ENCODE peak calls at places on chromosomes 12 and 14, in ten cellular contexts. M is transverse colon; V is psoas muscle; U is aorta; Y is effector memory CD4-positive, alpha-beta T cell; C is pancreas; I is tibial artery; T is HCT116; Q is mesendoderm; L is OCI-LY7. K is an unnamed sample.
A peak's percentile ranks its signal among the peaks of the same experiment; 100 is the strongest.

GRCh38 chr12:55220725-55221124 is at the start of gene OR10A7:
- DNase-seq in T (no peak), I (no peak), C (no peak), U (no peak), L (no peak), V (no peak), Q (no peak), M (no peak), Y (no peak), K (no peak)

GRCh38 chr14:94021416-94022157 is 4.6 kb upstream of the OTUB2 start:
- DNase-seq in L (no peak), Q (no peak), Y (no peak), U (no peak), V (no peak), I (no peak), M (peak; percentile 34), T (no peak), C (no peak), K (no peak)

GRCh38 chr14:103207404-103208072 is 84.3 kb downstream of the TNFAIP2 start:
- DNase-seq in Q (no peak), M (no peak), Y (no peak), C (no peak), T (no peak), I (no peak), V (peak; percentile 67), U (peak; percentile 61), L (no peak), K (peak; percentile 68)

GRCh38 chr14:79514700-79515099 is 696.6 kb downstream of the DIO2 start:
- DNase-seq in V (no peak), Y (no peak), T (no peak), L (no peak), C (no peak), Q (peak; percentile 34), I (no peak), M (no peak), U (no peak), K (no peak)

GRCh38 chr12:89225808-89226368 is 126.4 kb downstream of the DUSP6 start:
- DNase-seq in Y (no peak), L (no peak), T (peak; percentile 97), U (no peak), I (peak; percentile 33), M (peak; percentile 64), V (no peak), C (no peak), Q (peak; percentile 94), K (peak; percentile 76)

GRCh38 chr12:10272466-10272865 is 35.2 kb upstream of the KLRD1 start:
- DNase-seq in I (no peak), M (no peak), Q (no peak), Y (no peak), V (no peak), U (no peak), C (no peak), L (no peak), T (no peak), K (no peak)

GRCh38 chr12:95972832-95973465 is 23.2 kb downstream of the HAL start:
- DNase-seq in T (no peak), C (no peak), Y (no peak), I (no peak), M (no peak), L (no peak), V (no peak), Q (no peak), U (no peak), K (no peak)

GRCh38 chr12:103698752-103699540 is 111.9 kb downstream of the STAB2 start:
- DNase-seq in Y (no peak), C (no peak), Q (no peak), M (no peak), T (no peak), V (no peak), U (no peak), I (no peak), L (no peak), K (no peak)

GRCh38 chr12:94867066-94867855 is 136.2 kb downstream of the NDUFA12 start:
- DNase-seq in V (no peak), U (no peak), T (no peak), Y (no peak), C (no peak), I (no peak), L (no peak), M (no peak), Q (no peak), K (no peak)

GRCh38 chr12:124625867-124626675 is 58.7 kb upstream of the NCOR2 start:
- DNase-seq in C (peak; percentile 50), T (no peak), V (peak; percentile 88), L (no peak), U (peak; percentile 95), I (peak; percentile 93), M (peak; percentile 87), Q (no peak), Y (no peak), K (peak; percentile 67)

GRCh38 chr12:104886418-104887401 is 71.4 kb downstream of the SLC41A2 start:
- DNase-seq in U (no peak), M (no peak), Q (no peak), V (no peak), Y (no peak), C (no peak), T (peak; percentile 15), I (no peak), L (no peak), K (no peak)

GRCh38 chr12:402127-402456 is 648 bp downstream of the CCDC77 start:
- DNase-seq in T (no peak), Q (peak; percentile 70), V (no peak), C (no peak), I (no peak), L (peak; percentile 57), Y (no peak), U (no peak), M (no peak), K (peak; percentile 68)

GRCh38 chr14:64186231-64187129 is 107.7 kb downstream of the ESR2 start:
- DNase-seq in V (no peak), C (no peak), Q (peak; percentile 89), T (no peak), L (no peak), U (no peak), I (no peak), M (no peak), Y (no peak), K (peak; percentile 84)
- H3K4me1 ChIP-seq in V (no peaks in the 10 kb centered on the region), C (peaks cover 3% of the 10 kb centered on the region), Q (peaks cover 1% of the 10 kb centered on the region), T (no peaks in the 10 kb centered on the region), L (no peaks in the 10 kb centered on the region), U (no peaks in the 10 kb centered on the region), I (no peaks in the 10 kb centered on the region), M (no peaks in the 10 kb centered on the region), Y (no peaks in the 10 kb centered on the region), K (no peaks in the 10 kb centered on the region)

GRCh38 chr14:104692261-104692938 is 3.0 kb downstream of the INF2 start:
- DNase-seq in C (no peak), Q (no peak), M (no peak), V (no peak), L (no peak), I (no peak), T (no peak), Y (no peak), U (no peak), K (no peak)

GRCh38 chr14:104691546-104692260 is 2.3 kb downstream of the INF2 start:
- DNase-seq in I (no peak), Q (no peak), M (no peak), T (no peak), C (peak; percentile 65), U (no peak), V (no peak), Y (no peak), L (no peak), K (no peak)

GRCh38 chr14:104694475-104694950 is 5.1 kb downstream of the INF2 start:
- DNase-seq in U (no peak), Y (no peak), M (no peak), V (no peak), I (no peak), Q (no peak), T (no peak), C (peak; percentile 66), L (no peak), K (no peak)

GRCh38 chr14:104693482-104694431 is 4.3 kb downstream of the INF2 start:
- DNase-seq in V (no peak), T (no peak), Y (no peak), C (peak; percentile 69), U (no peak), M (no peak), Q (no peak), I (no peak), L (no peak), K (no peak)

GRCh38 chr14:104692939-104693315 is 3.5 kb downstream of the INF2 start:
- DNase-seq in M (no peak), Y (no peak), T (no peak), U (no peak), I (no peak), Q (no peak), L (no peak), C (peak; percentile 62), V (no peak), K (no peak)
- H3K27ac ChIP-seq in M (no peak overlapping the region), Y (no peak overlapping the region), T (no peak overlapping the region), U (no peak overlapping the region), I (peak overlapping the region; percentile 88), Q (no peak overlapping the region), L (no peak overlapping the region), C (no peak overlapping the region), V (no peak overlapping the region), K (no peak overlapping the region)

GRCh38 chr14:76163668-76164363 is 12.1 kb downstream of the GPATCH2L start:
- DNase-seq in Y (no peak), L (no peak), C (no peak), Q (no peak), I (no peak), U (no peak), V (no peak), T (no peak), M (no peak), K (no peak)

GRCh38 chr14:76174982-76175381 is 23.3 kb downstream of the GPATCH2L start:
- DNase-seq in L (no peak), T (no peak), M (no peak), U (no peak), I (no peak), Y (no peak), V (no peak), C (no peak), Q (no peak), K (no peak)

GRCh38 chr14:76168531-76168930 is 16.8 kb downstream of the GPATCH2L start:
- DNase-seq in Y (no peak), U (no peak), C (no peak), T (no peak), Q (no peak), L (no peak), M (no peak), I (no peak), V (no peak), K (no peak)

DNA sequence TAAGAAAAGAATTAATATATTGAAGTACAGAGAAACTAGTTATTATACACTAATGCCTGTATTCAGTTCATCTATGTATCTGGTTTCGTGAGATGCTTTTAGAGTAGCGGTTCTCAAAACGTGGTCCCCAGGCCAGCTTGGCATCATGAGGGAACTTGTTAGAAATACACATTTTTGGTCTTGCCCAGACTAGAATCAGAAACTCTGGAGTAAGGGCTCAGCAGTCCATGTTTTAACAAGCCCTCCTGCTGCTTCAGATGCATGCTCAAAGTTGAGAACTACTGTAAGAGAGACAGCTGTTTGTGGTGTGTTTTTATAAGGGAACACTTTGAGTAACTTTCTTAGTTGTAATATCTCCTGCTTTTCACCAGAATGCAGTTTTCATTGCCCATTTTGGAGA is 18.1 kb downstream of the GPATCH2L start:
- DNase-seq in Q (no peak), L (no peak), Y (no peak), V (no peak), M (no peak), T (no peak), I (no peak), U (no peak), C (no peak), K (no peak)
- H3K36me3 ChIP-seq in Q (peaks cover 4% of the 10 kb centered on the region), L (peaks cover 93% of the 10 kb centered on the region), Y (peaks cover 50% of the 10 kb centered on the region), V (peaks cover 64% of the 10 kb centered on the region), M (no peaks in the 10 kb centered on the region), T (peaks cover 36% of the 10 kb centered on the region), I (peaks cover 65% of the 10 kb centered on the region), U (peaks cover 8% of the 10 kb centered on the region), C (no peaks in the 10 kb centered on the region), K (peaks cover 83% of the 10 kb centered on the region)

GRCh38 chr12:87120440-87120839 is 864.2 kb upstream of the MGAT4C start:
- DNase-seq in T (no peak), V (no peak), Y (no peak), U (no peak), L (no peak), Q (no peak), C (no peak), I (no peak), M (no peak), K (no peak)
- H3K4me1 ChIP-seq in T (no peaks in the 10 kb centered on the region), V (no peaks in the 10 kb centered on the region), Y (no peaks in the 10 kb centered on the region), U (no peaks in the 10 kb centered on the region), L (no peaks in the 10 kb centered on the region), Q (no peaks in the 10 kb centered on the region), C (no peaks in the 10 kb centered on the region), I (no peaks in the 10 kb centered on the region), M (no peaks in the 10 kb centered on the region), K (no peaks in the 10 kb centered on the region)

K was measured in endodermal cell.